ENCODE peak calls at places on chromosome 5, in eight cellular contexts. One of them, this sample, is unnamed.

GRCh38 chr5:163134061-163134460 is 303.3 kb upstream of the CCNG1 start:
- DNase-seq in coronary artery: no peak
- DNase-seq in head of caudate nucleus: no peak
- DNase-seq in left kidney: no peak
- DNase-seq in EH: no peak
- DNase-seq in T-helper 2 cell: no peak
- DNase-seq in CD8-positive, alpha-beta memory T cell: no peak
- DNase-seq in CD4-positive, alpha-beta T cell: no peak
- DNase-seq in this sample: no peak

GRCh38 chr5:60844429-60844890 is 391 bp upstream of the ELOVL7 start:
- DNase-seq in CD4-positive, alpha-beta T cell: no peak
- DNase-seq in EH: peak; percentile 30
- DNase-seq in T-helper 2 cell: no peak
- DNase-seq in coronary artery: no peak
- DNase-seq in head of caudate nucleus: peak; percentile 14
- DNase-seq in left kidney: no peak
- DNase-seq in CD8-positive, alpha-beta memory T cell: no peak
- DNase-seq in this sample: no peak

GRCh38 chr5:55234171-55234700 is 828 bp upstream of the CCNO start:
- DNase-seq in left kidney: peak; percentile 71
- DNase-seq in EH: peak; percentile 36
- DNase-seq in coronary artery: no peak
- DNase-seq in T-helper 2 cell: no peak
- DNase-seq in CD4-positive, alpha-beta T cell: no peak
- DNase-seq in CD8-positive, alpha-beta memory T cell: no peak
- DNase-seq in head of caudate nucleus: no peak
- DNase-seq in this sample: no peak

GRCh38 chr5:11912-12311 is 80.1 kb upstream of the PLEKHG4B start:
- DNase-seq in T-helper 2 cell: no peak
- DNase-seq in EH: peak; percentile 12
- DNase-seq in coronary artery: no peak
- DNase-seq in head of caudate nucleus: no peak
- DNase-seq in CD4-positive, alpha-beta T cell: no peak
- DNase-seq in left kidney: peak; percentile 46
- DNase-seq in CD8-positive, alpha-beta memory T cell: no peak
- DNase-seq in this sample: no peak

GRCh38 chr5:170265527-170265926 is 32.0 kb downstream of the LCP2 start:
- DNase-seq in CD4-positive, alpha-beta T cell: no peak
- DNase-seq in head of caudate nucleus: peak; percentile 43
- DNase-seq in coronary artery: no peak
- DNase-seq in left kidney: peak; percentile 66
- DNase-seq in EH: no peak
- DNase-seq in CD8-positive, alpha-beta memory T cell: no peak
- DNase-seq in T-helper 2 cell: no peak
- DNase-seq in this sample: no peak

GRCh38 chr5:67552773-67553172 is 356.2 kb upstream of the CD180 start:
- DNase-seq in coronary artery: no peak
- DNase-seq in CD8-positive, alpha-beta memory T cell: no peak
- DNase-seq in head of caudate nucleus: no peak
- DNase-seq in CD4-positive, alpha-beta T cell: no peak
- DNase-seq in EH: no peak
- DNase-seq in left kidney: peak; percentile 43
- DNase-seq in T-helper 2 cell: no peak
- DNase-seq in this sample: no peak

GRCh38 chr5:54062958-54063357 is 247.4 kb downstream of the ARL15 start:
- DNase-seq in EH: peak; percentile 97
- DNase-seq in T-helper 2 cell: no peak
- DNase-seq in head of caudate nucleus: no peak
- DNase-seq in left kidney: no peak
- DNase-seq in CD4-positive, alpha-beta T cell: no peak
- DNase-seq in coronary artery: no peak
- DNase-seq in CD8-positive, alpha-beta memory T cell: no peak
- DNase-seq in this sample: no peak

GRCh38 chr5:65157906-65158603 is 323.7 kb downstream of the ADAMTS6 start:
- DNase-seq in EH: peak; percentile 24
- DNase-seq in head of caudate nucleus: no peak
- DNase-seq in T-helper 2 cell: no peak
- DNase-seq in coronary artery: no peak
- DNase-seq in CD4-positive, alpha-beta T cell: no peak
- DNase-seq in CD8-positive, alpha-beta memory T cell: no peak
- DNase-seq in left kidney: peak; percentile 27
- DNase-seq in this sample: no peak

GRCh38 chr5:169814045-169814444 is 166.2 kb downstream of the INSYN2B start:
- DNase-seq in CD4-positive, alpha-beta T cell: no peak
- DNase-seq in CD8-positive, alpha-beta memory T cell: no peak
- DNase-seq in EH: no peak
- DNase-seq in left kidney: no peak
- DNase-seq in T-helper 2 cell: no peak
- DNase-seq in coronary artery: no peak
- DNase-seq in head of caudate nucleus: no peak
- DNase-seq in this sample: no peak

GRCh38 chr5:52269395-52269794 is 518.3 kb upstream of the ITGA1 start:
- DNase-seq in left kidney: peak; percentile 86
- DNase-seq in coronary artery: no peak
- DNase-seq in CD8-positive, alpha-beta memory T cell: no peak
- DNase-seq in EH: no peak
- DNase-seq in T-helper 2 cell: no peak
- DNase-seq in CD4-positive, alpha-beta T cell: no peak
- DNase-seq in head of caudate nucleus: no peak
- DNase-seq in this sample: no peak

GRCh38 chr5:178469011-178469974 is 120.9 kb downstream of the COL23A1 start:
- DNase-seq in EH: no peak
- DNase-seq in coronary artery: no peak
- DNase-seq in CD4-positive, alpha-beta T cell: no peak
- DNase-seq in CD8-positive, alpha-beta memory T cell: no peak
- DNase-seq in left kidney: no peak
- DNase-seq in head of caudate nucleus: no peak
- DNase-seq in T-helper 2 cell: no peak
- DNase-seq in this sample: no peak

GRCh38 chr5:138946241-138946623 is 71.1 kb upstream of the LRRTM2 start:
- DNase-seq in coronary artery: no peak
- DNase-seq in EH: no peak
- DNase-seq in head of caudate nucleus: peak; percentile 55
- DNase-seq in CD8-positive, alpha-beta memory T cell: no peak
- DNase-seq in T-helper 2 cell: no peak
- DNase-seq in CD4-positive, alpha-beta T cell: no peak
- DNase-seq in left kidney: peak; percentile 96
- DNase-seq in this sample: no peak

GRCh38 chr5:141632650-141633049 is 4.0 kb downstream of the HDAC3 start:
- DNase-seq in coronary artery: peak; percentile 22
- DNase-seq in head of caudate nucleus: no peak
- DNase-seq in T-helper 2 cell: no peak
- DNase-seq in CD8-positive, alpha-beta memory T cell: no peak
- DNase-seq in left kidney: no peak
- DNase-seq in EH: no peak
- DNase-seq in CD4-positive, alpha-beta T cell: no peak
- DNase-seq in this sample: no peak

GRCh38 chr5:109826426-109826825 is 136.7 kb downstream of the MAN2A1 start:
- DNase-seq in coronary artery: no peak
- DNase-seq in CD4-positive, alpha-beta T cell: no peak
- DNase-seq in T-helper 2 cell: no peak
- DNase-seq in CD8-positive, alpha-beta memory T cell: no peak
- DNase-seq in left kidney: no peak
- DNase-seq in EH: peak; percentile 8
- DNase-seq in head of caudate nucleus: no peak
- DNase-seq in this sample: no peak

GRCh38 chr5:140273401-140273877 is 29.5 kb downstream of the PFDN1 start:
- DNase-seq in T-helper 2 cell: no peak
- DNase-seq in EH: no peak
- DNase-seq in left kidney: no peak
- DNase-seq in CD8-positive, alpha-beta memory T cell: no peak
- DNase-seq in CD4-positive, alpha-beta T cell: no peak
- DNase-seq in head of caudate nucleus: no peak
- DNase-seq in coronary artery: no peak
- DNase-seq in this sample: no peak

GRCh38 chr5:154885438-154885837 is 27.0 kb downstream of the CNOT8 start:
- DNase-seq in T-helper 2 cell: no peak
- DNase-seq in coronary artery: no peak
- DNase-seq in left kidney: no peak
- DNase-seq in CD4-positive, alpha-beta T cell: no peak
- DNase-seq in head of caudate nucleus: no peak
- DNase-seq in EH: no peak
- DNase-seq in CD8-positive, alpha-beta memory T cell: no peak
- DNase-seq in this sample: no peak

GRCh38 chr5:173396311-173396993 is 68.2 kb upstream of the STC2 start:
- DNase-seq in T-helper 2 cell: no peak
- DNase-seq in left kidney: peak; percentile 13
- DNase-seq in EH: peak; percentile 19
- DNase-seq in CD4-positive, alpha-beta T cell: no peak
- DNase-seq in head of caudate nucleus: no peak
- DNase-seq in CD8-positive, alpha-beta memory T cell: no peak
- DNase-seq in coronary artery: peak; percentile 66
- DNase-seq in this sample: no peak

GRCh38 chr5:136079195-136079985 is 50.6 kb downstream of the TGFBI start:
- DNase-seq in coronary artery: no peak
- DNase-seq in EH: no peak
- DNase-seq in CD8-positive, alpha-beta memory T cell: no peak
- DNase-seq in left kidney: peak; percentile 62
- DNase-seq in CD4-positive, alpha-beta T cell: no peak
- DNase-seq in head of caudate nucleus: no peak
- DNase-seq in T-helper 2 cell: no peak
- DNase-seq in this sample: peak; percentile 57

GRCh38 chr5:83895860-83896259 is 175.2 kb upstream of the HAPLN1 start:
- DNase-seq in EH: peak; percentile 88
- DNase-seq in T-helper 2 cell: no peak
- DNase-seq in CD4-positive, alpha-beta T cell: no peak
- DNase-seq in head of caudate nucleus: no peak
- DNase-seq in CD8-positive, alpha-beta memory T cell: no peak
- DNase-seq in coronary artery: no peak
- DNase-seq in left kidney: no peak
- DNase-seq in this sample: no peak

GRCh38 chr5:82544004-82544403 is 265.9 kb upstream of the RPS23 start:
- DNase-seq in EH: no peak
- DNase-seq in CD8-positive, alpha-beta memory T cell: no peak
- DNase-seq in CD4-positive, alpha-beta T cell: no peak
- DNase-seq in left kidney: no peak
- DNase-seq in T-helper 2 cell: no peak
- DNase-seq in coronary artery: no peak
- DNase-seq in head of caudate nucleus: no peak
- DNase-seq in this sample: no peak

GRCh38 chr5:168693297-168693696 is 114.1 kb upstream of the PANK3 start:
- DNase-seq in CD8-positive, alpha-beta memory T cell: no peak
- DNase-seq in head of caudate nucleus: no peak
- DNase-seq in T-helper 2 cell: no peak
- DNase-seq in coronary artery: no peak
- DNase-seq in EH: no peak
- DNase-seq in CD4-positive, alpha-beta T cell: no peak
- DNase-seq in left kidney: peak; percentile 45
- DNase-seq in this sample: no peak

GRCh38 chr5:174022384-174023095 is 23.0 kb upstream of the NSG2 start:
- DNase-seq in coronary artery: no peak
- DNase-seq in CD4-positive, alpha-beta T cell: no peak
- DNase-seq in CD8-positive, alpha-beta memory T cell: no peak
- DNase-seq in T-helper 2 cell: no peak
- DNase-seq in head of caudate nucleus: no peak
- DNase-seq in left kidney: peak; percentile 44
- DNase-seq in EH: no peak
- DNase-seq in this sample: no peak

GRCh38 chr5:34511915-34512314 is 144.2 kb upstream of the RAI14 start:
- DNase-seq in CD8-positive, alpha-beta memory T cell: no peak
- DNase-seq in coronary artery: no peak
- DNase-seq in T-helper 2 cell: no peak
- DNase-seq in EH: no peak
- DNase-seq in CD4-positive, alpha-beta T cell: no peak
- DNase-seq in head of caudate nucleus: no peak
- DNase-seq in left kidney: peak; percentile 81
- DNase-seq in this sample: no peak

GRCh38 chr5:135398160-135398854 is 724 bp downstream of the MACROH2A1 start:
- DNase-seq in coronary artery: no peak
- DNase-seq in head of caudate nucleus: no peak
- DNase-seq in CD4-positive, alpha-beta T cell: peak; percentile 45
- DNase-seq in T-helper 2 cell: peak; percentile 70
- DNase-seq in CD8-positive, alpha-beta memory T cell: no peak
- DNase-seq in EH: peak; percentile 47
- DNase-seq in left kidney: peak; percentile 69
- DNase-seq in this sample: no peak